ENCODE peak calls at places on chromosomes 16 and 17, in five cellular contexts. Z is T-helper 1 cell, P is AG04450, M is left ventricle myocardium superior, R is Panc1. S is an unnamed sample.

GRCh38 chr17:67779098-67779672 is 46.1 kb upstream of the BPTF start:
- DNase-seq in Z (peak), P (no peak), M (peak), R (no peak), S (no peak)

GRCh38 chr17:8503368-8503767 is 67.7 kb downstream of the NDEL1 start:
- DNase-seq in Z (no peak), P (no peak), M (peak), R (no peak), S (no peak)

GRCh38 chr16:57822018-57822553 is 19.8 kb upstream of the KIFC3 start:
- DNase-seq in Z (no peak), P (no peak), M (no peak), R (no peak), S (no peak)

GRCh38 chr17:33200116-33200515 is 93.0 kb downstream of the ASIC2 start:
- DNase-seq in Z (no peak), P (no peak), M (no peak), R (peak), S (no peak)

GRCh38 chr16:55913717-55914116 is 38.5 kb upstream of the CES5A start:
- DNase-seq in Z (no peak), P (no peak), M (no peak), R (no peak), S (no peak)

GRCh38 chr17:32927724-32928526 is at the start of gene TMEM98:
- DNase-seq in Z (no peak), P (no peak), M (peak), R (no peak), S (no peak)

GRCh38 chr17:1223662-1224061 is 43.9 kb upstream of the ABR start:
- DNase-seq in Z (no peak), P (no peak), M (no peak), R (no peak), S (no peak)

GRCh38 chr17:35416659-35417058 is 15.6 kb downstream of the SLFN12 start:
- DNase-seq in Z (no peak), P (no peak), M (no peak), R (no peak), S (no peak)

GRCh38 chr17:17708816-17709215 is 27.6 kb downstream of the RAI1 start:
- DNase-seq in Z (no peak), P (no peak), M (no peak), R (no peak), S (no peak)

GRCh38 chr16:79146-80054 is 1.4 kb downstream of the MPG start:
- DNase-seq in Z (no peak), P (no peak), M (no peak), R (no peak), S (no peak)

GRCh38 chr17:41392278-41392677 is 5.1 kb downstream of the KRT31 start:
- DNase-seq in Z (no peak), P (no peak), M (no peak), R (no peak), S (no peak)

GRCh38 chr16:50467943-50468748 is 80.0 kb upstream of the NKD1 start:
- DNase-seq in Z (no peak), P (no peak), M (no peak), R (no peak), S (no peak)

GRCh38 chr16:27222499-27223225 is 19.3 kb downstream of the KDM8 start:
- DNase-seq in Z (no peak), P (no peak), M (peak), R (no peak), S (no peak)

GRCh38 chr17:50908860-50909764 is 43.0 kb upstream of the TOB1 start:
- DNase-seq in Z (peak), P (no peak), M (peak), R (no peak), S (no peak)

GRCh38 chr16:69119536-69119935 is 12.9 kb downstream of the CHTF8 start:
- DNase-seq in Z (no peak), P (no peak), M (no peak), R (no peak), S (no peak)

GRCh38 chr17:76969598-76970172 is 101.5 kb downstream of the MGAT5B start:
- DNase-seq in Z (no peak), P (no peak), M (no peak), R (no peak), S (no peak)

GRCh38 chr17:67200727-67201301 is 44.2 kb downstream of the HELZ start:
- DNase-seq in Z (no peak), P (no peak), M (no peak), R (no peak), S (no peak)

GRCh38 chr17:38352245-38353083 is 820 bp downstream of the SOCS7 start:
- DNase-seq in Z (peak), P (no peak), M (peak), R (no peak), S (no peak)

GRCh38 chr17:65536573-65537342 is 24.7 kb downstream of the AXIN2 start:
- DNase-seq in Z (no peak), P (no peak), M (no peak), R (no peak), S (no peak)

GRCh38 chr16:56610017-56610608 is 1.7 kb downstream of the MT2A start:
- DNase-seq in Z (peak), P (no peak), M (peak), R (no peak), S (peak)

GRCh38 chr16:4944333-4945281 is 7.7 kb upstream of the PPL start:
- DNase-seq in Z (no peak), P (peak), M (peak), R (peak), S (peak)

GRCh38 chr16:86824751-86825310 is 246.5 kb downstream of the FOXL1 start:
- DNase-seq in Z (no peak), P (no peak), M (no peak), R (no peak), S (no peak)

GRCh38 chr17:8141046-8141445 is 11.2 kb downstream of the PER1 start:
- DNase-seq in Z (no peak), P (no peak), M (no peak), R (no peak), S (no peak)

GRCh38 chr17:54662978-54663876 is 237.4 kb upstream of the TOM1L1 start:
- DNase-seq in Z (no peak), P (no peak), M (no peak), R (no peak), S (no peak)

GRCh38 chr16:47866431-47866830 is 289.4 kb downstream of the ABCC12 start:
- DNase-seq in Z (no peak), P (no peak), M (no peak), R (no peak), S (no peak)

GRCh38 chr16:7085776-7086175 is 246.9 kb upstream of the RBFOX1 start:
- DNase-seq in Z (no peak), P (no peak), M (no peak), R (no peak), S (no peak)

GRCh38 chr17:41061969-41062368 is 2.1 kb upstream of the KRTAP2-3 start:
- DNase-seq in Z (no peak), P (peak), M (no peak), R (no peak), S (peak)

GRCh38 chr17:42233994-42234393 is 39.7 kb upstream of the GHDC start:
- DNase-seq in Z (no peak), P (no peak), M (no peak), R (no peak), S (no peak)

S was measured in AG09309.